ENCODE peak calls at places on chromosomes 13 and 19, in nine cellular contexts. One of them, this sample, is unnamed.

GRCh38 chr13:58852076-58852475 is 1220.5 kb downstream of the PCDH17 start:
- DNase-seq in GM12878: no peak
- DNase-seq in activated CD8-positive, alpha-beta memory T cell treated with anti-CD3 and anti-CD28 coated beads for 4 hours: no peak
- DNase-seq in IMR-90: no peak
- DNase-seq in naive thymus-derived CD4-positive, alpha-beta T cell: no peak
- DNase-seq in fibroblast of mammary gland: no peak
- DNase-seq in fibroblast of pulmonary artery: peak
- DNase-seq in glutamatergic neuron: no peak
- DNase-seq in non-pigmented ciliary epithelial cell: peak
- DNase-seq in this sample: no peak

GRCh38 chr13:103794526-103794925 is 728.3 kb upstream of the SLC10A2 start:
- DNase-seq in GM12878: no peak
- DNase-seq in activated CD8-positive, alpha-beta memory T cell treated with anti-CD3 and anti-CD28 coated beads for 4 hours: no peak
- DNase-seq in IMR-90: no peak
- DNase-seq in naive thymus-derived CD4-positive, alpha-beta T cell: no peak
- DNase-seq in fibroblast of mammary gland: no peak
- DNase-seq in fibroblast of pulmonary artery: no peak
- DNase-seq in glutamatergic neuron: no peak
- DNase-seq in non-pigmented ciliary epithelial cell: no peak
- DNase-seq in this sample: no peak

GRCh38 chr13:85186646-85187045 is 612.6 kb downstream of the SLITRK6 start:
- DNase-seq in GM12878: no peak
- DNase-seq in activated CD8-positive, alpha-beta memory T cell treated with anti-CD3 and anti-CD28 coated beads for 4 hours: no peak
- DNase-seq in IMR-90: no peak
- DNase-seq in naive thymus-derived CD4-positive, alpha-beta T cell: no peak
- DNase-seq in fibroblast of mammary gland: no peak
- DNase-seq in fibroblast of pulmonary artery: no peak
- DNase-seq in glutamatergic neuron: no peak
- DNase-seq in non-pigmented ciliary epithelial cell: no peak
- DNase-seq in this sample: no peak

GRCh38 chr13:78589206-78589605 is 14.1 kb downstream of the POU4F1 start:
- DNase-seq in GM12878: no peak
- DNase-seq in activated CD8-positive, alpha-beta memory T cell treated with anti-CD3 and anti-CD28 coated beads for 4 hours: no peak
- DNase-seq in IMR-90: peak
- DNase-seq in naive thymus-derived CD4-positive, alpha-beta T cell: no peak
- DNase-seq in fibroblast of mammary gland: peak
- DNase-seq in fibroblast of pulmonary artery: peak
- DNase-seq in glutamatergic neuron: no peak
- DNase-seq in non-pigmented ciliary epithelial cell: no peak
- DNase-seq in this sample: no peak

GRCh38 chr13:114161028-114161556 is 18.0 kb upstream of the CFAP97D2 start:
- DNase-seq in GM12878: no peak
- DNase-seq in activated CD8-positive, alpha-beta memory T cell treated with anti-CD3 and anti-CD28 coated beads for 4 hours: no peak
- DNase-seq in IMR-90: no peak
- DNase-seq in naive thymus-derived CD4-positive, alpha-beta T cell: no peak
- DNase-seq in fibroblast of mammary gland: no peak
- DNase-seq in fibroblast of pulmonary artery: no peak
- DNase-seq in glutamatergic neuron: no peak
- DNase-seq in non-pigmented ciliary epithelial cell: no peak
- DNase-seq in this sample: no peak

GRCh38 chr13:59425211-59425721 is 738.5 kb downstream of the DIAPH3 start:
- DNase-seq in GM12878: no peak
- DNase-seq in activated CD8-positive, alpha-beta memory T cell treated with anti-CD3 and anti-CD28 coated beads for 4 hours: no peak
- DNase-seq in IMR-90: peak
- DNase-seq in naive thymus-derived CD4-positive, alpha-beta T cell: no peak
- DNase-seq in fibroblast of mammary gland: peak
- DNase-seq in fibroblast of pulmonary artery: peak
- DNase-seq in glutamatergic neuron: no peak
- DNase-seq in non-pigmented ciliary epithelial cell: no peak
- DNase-seq in this sample: no peak

GRCh38 chr13:79673310-79673992 is 192.5 kb downstream of the NDFIP2 start:
- DNase-seq in GM12878: no peak
- DNase-seq in activated CD8-positive, alpha-beta memory T cell treated with anti-CD3 and anti-CD28 coated beads for 4 hours: no peak
- DNase-seq in IMR-90: no peak
- DNase-seq in naive thymus-derived CD4-positive, alpha-beta T cell: no peak
- DNase-seq in fibroblast of mammary gland: no peak
- DNase-seq in fibroblast of pulmonary artery: no peak
- DNase-seq in glutamatergic neuron: no peak
- DNase-seq in non-pigmented ciliary epithelial cell: no peak
- DNase-seq in this sample: no peak

GRCh38 chr13:26688286-26688685 is 72.3 kb downstream of the GPR12 start:
- DNase-seq in GM12878: no peak
- DNase-seq in activated CD8-positive, alpha-beta memory T cell treated with anti-CD3 and anti-CD28 coated beads for 4 hours: no peak
- DNase-seq in IMR-90: no peak
- DNase-seq in naive thymus-derived CD4-positive, alpha-beta T cell: no peak
- DNase-seq in fibroblast of mammary gland: no peak
- DNase-seq in fibroblast of pulmonary artery: no peak
- DNase-seq in glutamatergic neuron: no peak
- DNase-seq in non-pigmented ciliary epithelial cell: no peak
- DNase-seq in this sample: no peak

GRCh38 chr19:51181377-51181912 is 39.3 kb downstream of the SIGLEC7 start:
- DNase-seq in GM12878: no peak
- DNase-seq in activated CD8-positive, alpha-beta memory T cell treated with anti-CD3 and anti-CD28 coated beads for 4 hours: no peak
- DNase-seq in IMR-90: no peak
- DNase-seq in naive thymus-derived CD4-positive, alpha-beta T cell: no peak
- DNase-seq in fibroblast of mammary gland: no peak
- DNase-seq in fibroblast of pulmonary artery: no peak
- DNase-seq in glutamatergic neuron: no peak
- DNase-seq in non-pigmented ciliary epithelial cell: no peak
- DNase-seq in this sample: no peak

GRCh38 chr13:40971321-40971720 is 47.8 kb downstream of the ELF1 start:
- DNase-seq in GM12878: no peak
- DNase-seq in activated CD8-positive, alpha-beta memory T cell treated with anti-CD3 and anti-CD28 coated beads for 4 hours: no peak
- DNase-seq in IMR-90: no peak
- DNase-seq in naive thymus-derived CD4-positive, alpha-beta T cell: no peak
- DNase-seq in fibroblast of mammary gland: no peak
- DNase-seq in fibroblast of pulmonary artery: no peak
- DNase-seq in glutamatergic neuron: no peak
- DNase-seq in non-pigmented ciliary epithelial cell: no peak
- DNase-seq in this sample: no peak

GRCh38 chr13:71968025-71968424 is 101.0 kb upstream of the DACH1 start:
- DNase-seq in GM12878: no peak
- DNase-seq in activated CD8-positive, alpha-beta memory T cell treated with anti-CD3 and anti-CD28 coated beads for 4 hours: no peak
- DNase-seq in IMR-90: no peak
- DNase-seq in naive thymus-derived CD4-positive, alpha-beta T cell: no peak
- DNase-seq in fibroblast of mammary gland: no peak
- DNase-seq in fibroblast of pulmonary artery: peak
- DNase-seq in glutamatergic neuron: no peak
- DNase-seq in non-pigmented ciliary epithelial cell: peak
- DNase-seq in this sample: no peak

GRCh38 chr13:99313473-99313872 is 6.3 kb upstream of the GPR183 start:
- DNase-seq in GM12878: no peak
- DNase-seq in activated CD8-positive, alpha-beta memory T cell treated with anti-CD3 and anti-CD28 coated beads for 4 hours: no peak
- DNase-seq in IMR-90: no peak
- DNase-seq in naive thymus-derived CD4-positive, alpha-beta T cell: no peak
- DNase-seq in fibroblast of mammary gland: no peak
- DNase-seq in fibroblast of pulmonary artery: peak
- DNase-seq in glutamatergic neuron: no peak
- DNase-seq in non-pigmented ciliary epithelial cell: no peak
- DNase-seq in this sample: no peak

GRCh38 chr13:102999498-102999897 is 66.7 kb downstream of the SLC10A2 start:
- DNase-seq in GM12878: no peak
- DNase-seq in activated CD8-positive, alpha-beta memory T cell treated with anti-CD3 and anti-CD28 coated beads for 4 hours: no peak
- DNase-seq in IMR-90: no peak
- DNase-seq in naive thymus-derived CD4-positive, alpha-beta T cell: no peak
- DNase-seq in fibroblast of mammary gland: no peak
- DNase-seq in fibroblast of pulmonary artery: no peak
- DNase-seq in glutamatergic neuron: no peak
- DNase-seq in non-pigmented ciliary epithelial cell: no peak
- DNase-seq in this sample: no peak

GRCh38 chr13:70490320-70490935 is 382.2 kb upstream of the KLHL1 start:
- DNase-seq in GM12878: no peak
- DNase-seq in activated CD8-positive, alpha-beta memory T cell treated with anti-CD3 and anti-CD28 coated beads for 4 hours: no peak
- DNase-seq in IMR-90: no peak
- DNase-seq in naive thymus-derived CD4-positive, alpha-beta T cell: no peak
- DNase-seq in fibroblast of mammary gland: no peak
- DNase-seq in fibroblast of pulmonary artery: no peak
- DNase-seq in glutamatergic neuron: no peak
- DNase-seq in non-pigmented ciliary epithelial cell: no peak
- DNase-seq in this sample: no peak

GRCh38 chr13:113936566-113936965 is 37.3 kb downstream of the C13orf46 start:
- DNase-seq in GM12878: no peak
- DNase-seq in activated CD8-positive, alpha-beta memory T cell treated with anti-CD3 and anti-CD28 coated beads for 4 hours: no peak
- DNase-seq in IMR-90: no peak
- DNase-seq in naive thymus-derived CD4-positive, alpha-beta T cell: no peak
- DNase-seq in fibroblast of mammary gland: no peak
- DNase-seq in fibroblast of pulmonary artery: no peak
- DNase-seq in glutamatergic neuron: no peak
- DNase-seq in non-pigmented ciliary epithelial cell: no peak
- DNase-seq in this sample: no peak

GRCh38 chr13:50914301-50914700 is 4.7 kb downstream of the RNASEH2B start:
- DNase-seq in GM12878: no peak
- DNase-seq in activated CD8-positive, alpha-beta memory T cell treated with anti-CD3 and anti-CD28 coated beads for 4 hours: no peak
- DNase-seq in IMR-90: no peak
- DNase-seq in naive thymus-derived CD4-positive, alpha-beta T cell: no peak
- DNase-seq in fibroblast of mammary gland: peak
- DNase-seq in fibroblast of pulmonary artery: no peak
- DNase-seq in glutamatergic neuron: no peak
- DNase-seq in non-pigmented ciliary epithelial cell: no peak
- DNase-seq in this sample: no peak

GRCh38 chr13:63636231-63636993 is 2220.8 kb upstream of the PCDH20 start:
- DNase-seq in GM12878: peak
- DNase-seq in activated CD8-positive, alpha-beta memory T cell treated with anti-CD3 and anti-CD28 coated beads for 4 hours: no peak
- DNase-seq in IMR-90: no peak
- DNase-seq in naive thymus-derived CD4-positive, alpha-beta T cell: no peak
- DNase-seq in fibroblast of mammary gland: no peak
- DNase-seq in fibroblast of pulmonary artery: peak
- DNase-seq in glutamatergic neuron: no peak
- DNase-seq in non-pigmented ciliary epithelial cell: no peak
- DNase-seq in this sample: no peak

GRCh38 chr13:27168086-27168485 is 3.5 kb downstream of the USP12 start:
- DNase-seq in GM12878: no peak
- DNase-seq in activated CD8-positive, alpha-beta memory T cell treated with anti-CD3 and anti-CD28 coated beads for 4 hours: no peak
- DNase-seq in IMR-90: no peak
- DNase-seq in naive thymus-derived CD4-positive, alpha-beta T cell: no peak
- DNase-seq in fibroblast of mammary gland: no peak
- DNase-seq in fibroblast of pulmonary artery: no peak
- DNase-seq in glutamatergic neuron: no peak
- DNase-seq in non-pigmented ciliary epithelial cell: no peak
- DNase-seq in this sample: no peak

GRCh38 chr13:77751513-77752456 is 54.3 kb downstream of the SLAIN1 start:
- DNase-seq in GM12878: peak
- DNase-seq in activated CD8-positive, alpha-beta memory T cell treated with anti-CD3 and anti-CD28 coated beads for 4 hours: peak
- DNase-seq in IMR-90: peak
- DNase-seq in naive thymus-derived CD4-positive, alpha-beta T cell: peak
- DNase-seq in fibroblast of mammary gland: peak
- DNase-seq in fibroblast of pulmonary artery: peak
- DNase-seq in glutamatergic neuron: no peak
- DNase-seq in non-pigmented ciliary epithelial cell: peak
- DNase-seq in this sample: peak

GRCh38 chr13:32838985-32839384 is 177.2 kb upstream of the KL start:
- DNase-seq in GM12878: no peak
- DNase-seq in activated CD8-positive, alpha-beta memory T cell treated with anti-CD3 and anti-CD28 coated beads for 4 hours: no peak
- DNase-seq in IMR-90: peak
- DNase-seq in naive thymus-derived CD4-positive, alpha-beta T cell: peak
- DNase-seq in fibroblast of mammary gland: no peak
- DNase-seq in fibroblast of pulmonary artery: peak
- DNase-seq in glutamatergic neuron: peak
- DNase-seq in non-pigmented ciliary epithelial cell: no peak
- DNase-seq in this sample: no peak

GRCh38 chr19:51372649-51373504 is at the start of gene NKG7:
- DNase-seq in GM12878: peak
- DNase-seq in activated CD8-positive, alpha-beta memory T cell treated with anti-CD3 and anti-CD28 coated beads for 4 hours: peak
- DNase-seq in IMR-90: no peak
- DNase-seq in naive thymus-derived CD4-positive, alpha-beta T cell: no peak
- DNase-seq in fibroblast of mammary gland: no peak
- DNase-seq in fibroblast of pulmonary artery: no peak
- DNase-seq in glutamatergic neuron: no peak
- DNase-seq in non-pigmented ciliary epithelial cell: no peak
- DNase-seq in this sample: no peak

GRCh38 chr19:16052353-16052752 is 23.9 kb upstream of the TPM4 start:
- DNase-seq in GM12878: no peak
- DNase-seq in activated CD8-positive, alpha-beta memory T cell treated with anti-CD3 and anti-CD28 coated beads for 4 hours: no peak
- DNase-seq in IMR-90: no peak
- DNase-seq in naive thymus-derived CD4-positive, alpha-beta T cell: no peak
- DNase-seq in fibroblast of mammary gland: no peak
- DNase-seq in fibroblast of pulmonary artery: no peak
- DNase-seq in glutamatergic neuron: no peak
- DNase-seq in non-pigmented ciliary epithelial cell: no peak
- DNase-seq in this sample: no peak

GRCh38 chr19:21824679-21825078 is 11.3 kb downstream of the ZNF43 start:
- DNase-seq in GM12878: no peak
- DNase-seq in activated CD8-positive, alpha-beta memory T cell treated with anti-CD3 and anti-CD28 coated beads for 4 hours: no peak
- DNase-seq in IMR-90: peak
- DNase-seq in naive thymus-derived CD4-positive, alpha-beta T cell: no peak
- DNase-seq in fibroblast of mammary gland: no peak
- DNase-seq in fibroblast of pulmonary artery: no peak
- DNase-seq in glutamatergic neuron: no peak
- DNase-seq in non-pigmented ciliary epithelial cell: no peak
- DNase-seq in this sample: no peak

GRCh38 chr13:32947886-32948285 is 68.3 kb upstream of the KL start:
- DNase-seq in GM12878: no peak
- DNase-seq in activated CD8-positive, alpha-beta memory T cell treated with anti-CD3 and anti-CD28 coated beads for 4 hours: no peak
- DNase-seq in IMR-90: no peak
- DNase-seq in naive thymus-derived CD4-positive, alpha-beta T cell: no peak
- DNase-seq in fibroblast of mammary gland: no peak
- DNase-seq in fibroblast of pulmonary artery: no peak
- DNase-seq in glutamatergic neuron: peak
- DNase-seq in non-pigmented ciliary epithelial cell: no peak
- DNase-seq in this sample: no peak

GRCh38 chr19:13790354-13790753 is 4.9 kb upstream of the ZSWIM4 start:
- DNase-seq in GM12878: no peak
- DNase-seq in activated CD8-positive, alpha-beta memory T cell treated with anti-CD3 and anti-CD28 coated beads for 4 hours: no peak
- DNase-seq in IMR-90: no peak
- DNase-seq in naive thymus-derived CD4-positive, alpha-beta T cell: no peak
- DNase-seq in fibroblast of mammary gland: no peak
- DNase-seq in fibroblast of pulmonary artery: no peak
- DNase-seq in glutamatergic neuron: no peak
- DNase-seq in non-pigmented ciliary epithelial cell: no peak
- DNase-seq in this sample: no peak

GRCh38 chr19:39160889-39161672 is 35.5 kb downstream of the PAK4 start:
- DNase-seq in GM12878: no peak
- DNase-seq in activated CD8-positive, alpha-beta memory T cell treated with anti-CD3 and anti-CD28 coated beads for 4 hours: no peak
- DNase-seq in IMR-90: peak
- DNase-seq in naive thymus-derived CD4-positive, alpha-beta T cell: no peak
- DNase-seq in fibroblast of mammary gland: peak
- DNase-seq in fibroblast of pulmonary artery: no peak
- DNase-seq in glutamatergic neuron: no peak
- DNase-seq in non-pigmented ciliary epithelial cell: no peak
- DNase-seq in this sample: no peak

GRCh38 chr19:42427313-42427712 is at the start of gene LIPE:
- DNase-seq in GM12878: no peak
- DNase-seq in activated CD8-positive, alpha-beta memory T cell treated with anti-CD3 and anti-CD28 coated beads for 4 hours: no peak
- DNase-seq in IMR-90: no peak
- DNase-seq in naive thymus-derived CD4-positive, alpha-beta T cell: no peak
- DNase-seq in fibroblast of mammary gland: peak
- DNase-seq in fibroblast of pulmonary artery: no peak
- DNase-seq in glutamatergic neuron: no peak
- DNase-seq in non-pigmented ciliary epithelial cell: no peak
- DNase-seq in this sample: no peak

GRCh38 chr13:93002071-93002470 is 224.5 kb upstream of the GPC6 start:
- DNase-seq in GM12878: no peak
- DNase-seq in activated CD8-positive, alpha-beta memory T cell treated with anti-CD3 and anti-CD28 coated beads for 4 hours: no peak
- DNase-seq in IMR-90: no peak
- DNase-seq in naive thymus-derived CD4-positive, alpha-beta T cell: no peak
- DNase-seq in fibroblast of mammary gland: peak
- DNase-seq in fibroblast of pulmonary artery: no peak
- DNase-seq in glutamatergic neuron: no peak
- DNase-seq in non-pigmented ciliary epithelial cell: no peak
- DNase-seq in this sample: no peak

This sample was measured in foreskin keratinocyte.